ENCODE peak calls at places on chromosomes 1 and 21, in ten cellular contexts. Q is foreskin fibroblast, X is lower leg skin, F is brain microvascular endothelial cell, V is ovary, E is OCI-LY7, U is stomach, Z is fibroblast of lung, P is GM12865, T is cardiac fibroblast. D is an unnamed sample.

GRCh38 chr1:61080408-61081134 is 1.8 kb upstream of the NFIA start:
- DNase-seq in V (no peak), U (no peak), Q (no peak), F (no peak), X (no peak), Z (no peak), T (peak), P (no peak), E (no peak), D (no peak)

GRCh38 chr1:32767641-32768040 is 49.5 kb downstream of the YARS1 start:
- DNase-seq in V (peak), P (no peak), E (no peak), T (peak), X (no peak), U (no peak), Z (no peak), Q (peak), F (no peak), D (no peak)

GRCh38 chr1:192766009-192766625 is 42.7 kb upstream of the RGS2 start:
- DNase-seq in F (peak), Z (peak), X (no peak), T (no peak), E (no peak), Q (peak), V (no peak), P (no peak), U (no peak), D (no peak)

GRCh38 chr21:25735221-25735894 is 586 bp downstream of the GABPA start:
- DNase-seq in X (peak), Z (peak), Q (peak), E (peak), U (peak), F (peak), V (peak), P (peak), T (peak), D (peak)

GRCh38 chr1:221983444-221983843 is 241.6 kb upstream of the DUSP10 start:
- DNase-seq in Q (peak), Z (no peak), P (no peak), V (no peak), X (no peak), U (no peak), T (no peak), F (no peak), E (no peak), D (no peak)

GRCh38 chr1:101929343-101929742 is 67.4 kb downstream of the OLFM3 start:
- DNase-seq in P (no peak), T (no peak), V (no peak), F (no peak), U (no peak), E (no peak), X (no peak), Z (no peak), Q (no peak), D (no peak)

GRCh38 chr21:34722684-34723300 is 54.0 kb downstream of the CLIC6 start:
- DNase-seq in Q (no peak), E (peak), Z (no peak), F (no peak), U (no peak), T (no peak), V (no peak), X (no peak), P (no peak), D (no peak)

GRCh38 chr1:168535536-168535935 is 8.3 kb downstream of the XCL2 start:
- DNase-seq in X (no peak), V (no peak), P (peak), Q (no peak), E (no peak), T (no peak), F (no peak), Z (no peak), U (no peak), D (no peak)

GRCh38 chr1:115840615-115841460 is at the start of gene NHLH2:
- DNase-seq in F (no peak), Q (peak), X (no peak), Z (no peak), U (no peak), E (no peak), P (no peak), T (no peak), V (no peak), D (no peak)

GRCh38 chr1:205286335-205286950 is 35.1 kb downstream of the NUAK2 start:
- DNase-seq in X (no peak), U (peak), Z (peak), F (peak), V (no peak), Q (peak), P (peak), T (no peak), E (peak), D (peak)

GRCh38 chr21:46151989-46152938 is 3.1 kb downstream of the FTCD start:
- DNase-seq in V (peak), T (no peak), E (no peak), Z (no peak), X (no peak), F (no peak), Q (peak), P (no peak), U (peak), D (no peak)

GRCh38 chr1:181113061-181113695 is 24.7 kb downstream of the IER5 start:
- DNase-seq in E (no peak), P (no peak), X (no peak), Q (peak), T (no peak), U (no peak), V (no peak), Z (peak), F (no peak), D (no peak)

GRCh38 chr21:46188226-46189212 is 4.3 kb upstream of the SPATC1L start:
- DNase-seq in X (peak), T (peak), P (no peak), Z (peak), F (peak), V (no peak), Q (peak), U (no peak), E (no peak), D (no peak)

GRCh38 chr21:46154155-46154954 is 1.0 kb downstream of the FTCD start:
- DNase-seq in F (no peak), Z (no peak), P (no peak), V (peak), Q (no peak), X (no peak), T (no peak), U (peak), E (no peak), D (no peak)

GRCh38 chr1:119285482-119285881 is 83.1 kb upstream of the HAO2 start:
- DNase-seq in V (no peak), X (no peak), T (peak), Q (peak), P (no peak), U (no peak), E (no peak), Z (peak), F (peak), D (no peak)

GRCh38 chr1:9384751-9385245 is 92.1 kb downstream of the SPSB1 start:
- DNase-seq in Z (no peak), X (no peak), U (no peak), F (peak), P (no peak), E (no peak), Q (no peak), T (no peak), V (no peak), D (no peak)

GRCh38 chr1:156053770-156054499 is at the start of gene UBQLN4:
- DNase-seq in V (peak), Q (peak), T (peak), U (peak), E (peak), P (peak), X (peak), F (peak), Z (peak), D (peak)

GRCh38 chr1:72178266-72178665 is 104.1 kb downstream of the NEGR1 start:
- DNase-seq in Z (peak), F (no peak), P (no peak), E (no peak), X (no peak), V (no peak), T (no peak), U (no peak), Q (peak), D (no peak)

GRCh38 chr1:94836891-94837290 is 16.7 kb downstream of the SLC44A3 start:
- DNase-seq in X (no peak), Q (no peak), F (no peak), V (no peak), P (no peak), Z (no peak), U (no peak), T (no peak), E (no peak), D (no peak)

GRCh38 chr1:209527993-209528392 is 55.5 kb upstream of the CAMK1G start:
- DNase-seq in U (peak), Q (no peak), T (no peak), F (peak), X (no peak), Z (peak), E (no peak), V (no peak), P (no peak), D (no peak)

GRCh38 chr1:53395671-53396215 is 63.5 kb upstream of the DMRTB1 start:
- DNase-seq in Q (no peak), X (no peak), P (no peak), F (no peak), T (no peak), Z (no peak), E (no peak), V (no peak), U (no peak), D (no peak)

GRCh38 chr1:8711161-8711560 is 106.3 kb downstream of the RERE start:
- DNase-seq in E (no peak), T (no peak), Z (peak), P (no peak), Q (no peak), X (no peak), U (no peak), F (peak), V (no peak), D (no peak)

GRCh38 chr1:117857434-117857833 is 72.0 kb downstream of the GDAP2 start:
- DNase-seq in V (no peak), U (no peak), Q (peak), P (no peak), X (no peak), F (no peak), Z (no peak), T (no peak), E (no peak), D (no peak)

GRCh38 chr1:101310484-101310883 is 73.7 kb downstream of the S1PR1 start:
- DNase-seq in V (no peak), Z (no peak), Q (no peak), E (no peak), U (no peak), P (peak), T (no peak), X (no peak), F (no peak), D (no peak)

GRCh38 chr1:26677306-26678115 is 18.3 kb upstream of the ARID1A start:
- DNase-seq in Z (peak), E (peak), F (peak), U (peak), T (peak), X (peak), Q (peak), P (peak), V (peak), D (no peak)

GRCh38 chr1:88079036-88079435 is 605.0 kb upstream of the PKN2 start:
- DNase-seq in F (no peak), E (no peak), X (no peak), Q (no peak), P (no peak), V (no peak), Z (peak), T (peak), U (no peak), D (no peak)

GRCh38 chr1:115031595-115031994 is 2.0 kb downstream of the TSHB start:
- DNase-seq in F (no peak), V (no peak), Q (no peak), X (no peak), E (no peak), T (no peak), U (no peak), Z (no peak), P (no peak), D (no peak)

GRCh38 chr1:193025218-193025617 is 33.9 kb downstream of the UCHL5 start:
- DNase-seq in Z (no peak), F (no peak), P (no peak), Q (no peak), T (no peak), V (no peak), E (no peak), U (no peak), X (no peak), D (no peak)

GRCh38 chr1:168613689-168614655 is 37.6 kb downstream of the XCL1 start:
- DNase-seq in Q (peak), U (no peak), V (peak), E (no peak), T (peak), P (no peak), X (no peak), Z (peak), F (no peak), D (no peak)

GRCh38 chr1:41765109-41765655 is 153.5 kb downstream of the HIVEP3 start:
- DNase-seq in P (no peak), X (no peak), V (no peak), F (no peak), Q (peak), T (peak), E (no peak), Z (no peak), U (no peak), D (no peak)

GRCh38 chr1:41766546-41766945 is 152.2 kb downstream of the HIVEP3 start:
- DNase-seq in E (no peak), F (no peak), V (no peak), Z (peak), U (no peak), Q (peak), T (no peak), X (no peak), P (no peak), D (no peak)

GRCh38 chr1:41768538-41768937 is 150.2 kb downstream of the HIVEP3 start:
- DNase-seq in T (no peak), E (no peak), U (no peak), Z (no peak), V (no peak), F (no peak), Q (no peak), P (no peak), X (no peak), D (no peak)

GRCh38 chr1:41769068-41769467 is 149.7 kb downstream of the HIVEP3 start:
- DNase-seq in Q (no peak), Z (no peak), F (no peak), U (no peak), P (no peak), V (no peak), E (no peak), X (no peak), T (no peak), D (peak)

DNA sequence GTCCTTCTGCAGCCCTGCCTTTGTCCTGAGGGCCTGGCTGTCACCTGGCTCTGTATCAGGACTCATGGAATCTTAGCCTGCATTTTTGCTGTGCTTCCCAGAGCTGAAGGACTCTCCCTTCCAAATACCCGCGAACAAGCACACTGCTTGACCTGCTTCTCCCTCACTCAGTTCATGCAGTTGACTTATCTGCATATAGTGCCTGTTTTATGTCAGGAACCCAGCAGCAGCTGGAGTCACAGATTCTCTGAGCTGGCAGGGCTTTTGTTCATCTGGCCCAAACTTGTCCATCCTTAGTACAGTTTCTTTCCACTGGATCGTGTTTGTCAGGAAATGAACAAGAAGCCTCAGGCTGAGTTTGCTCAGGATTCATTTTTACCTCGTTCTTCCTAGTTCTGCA is 151.2 kb downstream of the HIVEP3 start:
- DNase-seq in U (no peak), T (peak), F (no peak), E (no peak), Q (peak), V (no peak), P (no peak), Z (no peak), X (no peak), D (no peak)
- H3K4me3 ChIP-seq in U (no peak), T (no peak), F (no peak), E (no peak), Q (no peak), V (no peak), P (no peak), Z (no peak), X (no peak), D (no peak)

DNA sequence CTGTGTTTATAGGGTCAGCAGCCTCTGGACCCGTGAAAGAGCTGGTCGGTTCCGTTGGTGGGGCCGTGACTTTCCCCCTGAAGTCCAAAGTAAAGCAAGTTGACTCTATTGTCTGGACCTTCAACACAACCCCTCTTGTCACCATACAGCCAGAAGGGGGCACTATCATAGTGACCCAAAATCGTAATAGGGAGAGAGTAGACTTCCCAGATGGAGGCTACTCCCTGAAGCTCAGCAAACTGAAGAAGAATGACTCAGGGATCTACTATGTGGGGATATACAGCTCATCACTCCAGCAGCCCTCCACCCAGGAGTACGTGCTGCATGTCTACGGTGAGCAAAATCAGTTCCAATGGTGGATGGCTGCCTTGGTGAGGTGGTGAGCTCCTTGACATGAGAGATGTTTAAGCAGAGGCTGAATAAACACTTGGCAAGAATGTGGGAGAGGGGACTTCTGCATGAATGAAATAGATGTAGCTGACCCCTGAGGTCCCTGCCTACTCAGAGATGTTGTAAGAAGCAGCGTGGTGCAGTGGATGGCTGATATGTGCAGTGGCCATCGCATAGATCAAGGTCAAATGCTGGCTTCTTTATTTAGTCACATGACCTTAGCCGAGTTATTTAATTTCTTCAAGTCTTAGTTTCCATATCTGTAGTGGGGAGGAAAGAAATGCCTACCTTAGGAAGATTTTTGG is 9.3 kb downstream of the SLAMF7 start:
- DNase-seq in Q (no peak), X (no peak), Z (peak), V (no peak), E (no peak), U (no peak), T (peak), F (peak), P (peak), D (no peak)
- TF ChIP-seq CTCF in Q (no peak), X (no peak), Z (no peak), V (no peak), E (peak), U (no peak), T (no peak), F (peak), P (peak), D (no peak)

DNA sequence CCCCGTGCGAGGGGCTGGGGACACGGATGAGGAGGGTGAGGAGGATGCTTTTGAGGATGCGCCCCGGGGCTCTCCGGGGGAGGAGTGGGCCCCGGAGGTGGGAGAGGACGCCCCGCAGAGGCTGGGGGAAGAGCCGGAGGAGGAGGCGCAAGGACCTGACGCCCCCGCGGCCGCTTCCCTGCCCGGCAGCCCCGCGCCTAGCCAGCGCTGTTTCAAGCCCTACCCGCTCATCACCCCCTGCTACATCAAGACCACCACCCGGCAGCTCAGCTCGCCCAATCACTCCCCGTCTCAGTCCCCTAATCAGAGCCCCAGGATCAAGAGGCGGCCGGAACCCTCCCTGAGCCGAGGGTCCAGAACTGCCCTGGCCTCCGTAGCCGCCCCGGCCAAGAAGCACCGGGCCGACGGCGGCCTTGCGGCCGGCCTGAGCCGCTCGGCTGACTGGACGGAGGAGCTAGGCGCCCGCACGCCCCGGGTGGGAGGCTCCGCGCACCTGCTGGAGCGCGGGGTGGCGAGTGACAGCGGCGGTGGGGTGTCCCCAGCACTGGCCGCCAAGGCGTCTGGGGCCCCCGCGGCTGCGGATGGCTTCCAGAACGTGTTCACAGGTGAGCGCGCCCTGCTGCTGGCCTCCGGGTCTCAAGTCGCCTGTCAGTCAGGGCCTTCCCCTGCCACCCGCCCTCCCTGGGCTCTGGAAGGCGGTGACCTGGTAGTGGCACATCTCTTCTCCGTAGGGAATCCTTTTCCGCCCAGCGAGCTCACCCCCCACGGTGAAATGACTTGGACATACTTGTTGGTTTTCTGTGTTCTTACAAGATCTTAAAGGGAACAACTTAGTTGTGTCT is 1.7 kb downstream of the FMN2 start:
- DNase-seq in V (no peak), P (no peak), T (no peak), Z (peak), U (no peak), X (no peak), Q (peak), F (peak), E (no peak), D (no peak)
- H3K4me3 ChIP-seq in V (peak), P (no peak), T (peak), Z (peak), U (peak), X (no peak), Q (peak), F (peak), E (no peak), D (peak)

GRCh38 chr1:171641076-171641864 is 11.2 kb downstream of the MYOC start:
- DNase-seq in U (no peak), X (no peak), V (no peak), E (no peak), F (no peak), T (no peak), Q (no peak), Z (no peak), P (no peak), D (no peak)
- TF ChIP-seq CTCF in U (no peak), X (no peak), V (no peak), E (no peak), F (no peak), T (no peak), Q (no peak), Z (no peak), P (no peak), D (no peak)

GRCh38 chr1:58922302-58923089 is 138.6 kb upstream of the JUN start:
- DNase-seq in F (no peak), E (no peak), P (peak), Q (peak), V (peak), X (peak), U (peak), Z (peak), T (peak), D (no peak)
- H3K4me3 ChIP-seq in F (no peak), E (no peak), P (no peak), Q (no peak), V (no peak), X (no peak), U (no peak), Z (no peak), T (no peak), D (no peak)

GRCh38 chr21:44912158-44912473 is 8.6 kb downstream of the ITGB2 start:
- DNase-seq in F (no peak), T (no peak), X (no peak), V (no peak), E (no peak), P (no peak), U (no peak), Z (no peak), Q (no peak), D (no peak)

GRCh38 chr21:44911066-44911383 is 9.7 kb downstream of the ITGB2 start:
- DNase-seq in E (no peak), P (no peak), Q (no peak), F (no peak), V (no peak), X (no peak), U (no peak), Z (no peak), T (no peak), D (no peak)

GRCh38 chr21:44910229-44911065 is 10.3 kb downstream of the ITGB2 start:
- DNase-seq in T (no peak), P (no peak), Z (no peak), U (no peak), F (no peak), Q (no peak), X (no peak), E (peak), V (no peak), D (no peak)

GRCh38 chr21:44909719-44910118 is 11.0 kb downstream of the ITGB2 start:
- DNase-seq in Q (no peak), X (no peak), F (no peak), P (no peak), V (no peak), U (no peak), T (no peak), E (no peak), Z (no peak), D (no peak)

GRCh38 chr21:44911384-44912157 is 9.1 kb downstream of the ITGB2 start:
- DNase-seq in F (no peak), T (no peak), Q (no peak), Z (no peak), U (peak), P (no peak), V (no peak), E (peak), X (peak), D (no peak)
- TF ChIP-seq CTCF in F (peak), T (no peak), Q (peak), Z (no peak), U (no peak), P (peak), V (no peak), E (peak), X (peak), D (peak)